ENCODE peak calls at places on chromosomes 16 and 17, in five cellular contexts. Y is H9, I is neuronal stem cell, Z is mesenchymal stem cell, A is H1. J is an unnamed sample.

GRCh38 chr16:19137201-19137601 is 23.4 kb downstream of the ITPRIPL2 start:
- DNase-seq in Y (no peak), I (no peak), Z (peak), A (no peak), J (no peak)

GRCh38 chr16:46947900-46948547 is 25.4 kb downstream of the DNAJA2 start:
- DNase-seq in Y (no peak), I (peak), Z (peak), A (no peak), J (peak)

GRCh38 chr16:85296859-85297698 is 184.8 kb upstream of the CIBAR2 start:
- DNase-seq in Y (peak), I (no peak), Z (peak), A (no peak), J (no peak)

GRCh38 chr16:6012716-6013115 is 915.1 kb upstream of the EEF2KMT start:
- DNase-seq in Y (no peak), I (no peak), Z (no peak), A (no peak), J (no peak)

GRCh38 chr17:38469875-38470274 is 41.6 kb downstream of the ARHGAP23 start:
- DNase-seq in Y (no peak), I (no peak), Z (peak), A (no peak), J (no peak)

GRCh38 chr16:54291981-54292487 is 5.4 kb upstream of the IRX3 start:
- DNase-seq in Y (no peak), I (no peak), Z (no peak), A (no peak), J (no peak)

GRCh38 chr17:16980813-16981731 is 9.2 kb upstream of the TNFRSF13B start:
- DNase-seq in Y (peak), I (no peak), Z (no peak), A (no peak), J (no peak)

GRCh38 chr16:12340151-12340733 is 363.7 kb downstream of the SNX29 start:
- DNase-seq in Y (peak), I (no peak), Z (peak), A (no peak), J (peak)

GRCh38 chr16:77677129-77677528 is 45.2 kb upstream of the NUDT7 start:
- DNase-seq in Y (no peak), I (no peak), Z (no peak), A (no peak), J (peak)

GRCh38 chr17:9999948-10000695 is 95.1 kb upstream of the RCVRN start:
- DNase-seq in Y (no peak), I (no peak), Z (no peak), A (no peak), J (no peak)

GRCh38 chr16:47719713-47720112 is 258.6 kb downstream of the PHKB start:
- DNase-seq in Y (no peak), I (no peak), Z (no peak), A (no peak), J (no peak)

GRCh38 chr16:24846548-24847357 is 990 bp downstream of the SLC5A11 start:
- DNase-seq in Y (no peak), I (no peak), Z (no peak), A (no peak), J (peak)

GRCh38 chr17:39183766-39184165 is 13.7 kb downstream of the CACNB1 start:
- DNase-seq in Y (peak), I (no peak), Z (no peak), A (no peak), J (no peak)

GRCh38 chr16:31487720-31488629 is 5.1 kb downstream of the SLC5A2 start:
- DNase-seq in Y (peak), I (no peak), Z (peak), A (no peak), J (peak)

GRCh38 chr16:67442581-67443255 is 11.8 kb downstream of the HSD11B2 start:
- DNase-seq in Y (no peak), I (no peak), Z (no peak), A (no peak), J (no peak)

GRCh38 chr17:45132569-45133463 is 501 bp upstream of the PLCD3 start:
- DNase-seq in Y (peak), I (peak), Z (peak), A (no peak), J (peak)

GRCh38 chr17:82863941-82864720 is 24.3 kb upstream of the ZNF750 start:
- DNase-seq in Y (no peak), I (no peak), Z (peak), A (no peak), J (peak)

GRCh38 chr17:70479779-70480178 is 310.4 kb downstream of the KCNJ2 start:
- DNase-seq in Y (no peak), I (no peak), Z (no peak), A (no peak), J (no peak)

GRCh38 chr17:46118969-46119368 is 74.3 kb downstream of the KANSL1 start:
- DNase-seq in Y (no peak), I (no peak), Z (no peak), A (no peak), J (no peak)

GRCh38 chr16:10827691-10828341 is 9.2 kb upstream of the TVP23A start:
- DNase-seq in Y (no peak), I (no peak), Z (no peak), A (no peak), J (no peak)

GRCh38 chr17:57634713-57635465 is 110.2 kb downstream of the CCDC182 start:
- DNase-seq in Y (no peak), I (no peak), Z (no peak), A (no peak), J (peak)

GRCh38 chr16:57720142-57720575 is 15.4 kb upstream of the KATNB1 start:
- DNase-seq in Y (peak), I (no peak), Z (peak), A (no peak), J (peak)

GRCh38 chr17:77783991-77784820 is 174.3 kb upstream of the TNRC6C start:
- DNase-seq in Y (no peak), I (no peak), Z (no peak), A (no peak), J (no peak)

DNA sequence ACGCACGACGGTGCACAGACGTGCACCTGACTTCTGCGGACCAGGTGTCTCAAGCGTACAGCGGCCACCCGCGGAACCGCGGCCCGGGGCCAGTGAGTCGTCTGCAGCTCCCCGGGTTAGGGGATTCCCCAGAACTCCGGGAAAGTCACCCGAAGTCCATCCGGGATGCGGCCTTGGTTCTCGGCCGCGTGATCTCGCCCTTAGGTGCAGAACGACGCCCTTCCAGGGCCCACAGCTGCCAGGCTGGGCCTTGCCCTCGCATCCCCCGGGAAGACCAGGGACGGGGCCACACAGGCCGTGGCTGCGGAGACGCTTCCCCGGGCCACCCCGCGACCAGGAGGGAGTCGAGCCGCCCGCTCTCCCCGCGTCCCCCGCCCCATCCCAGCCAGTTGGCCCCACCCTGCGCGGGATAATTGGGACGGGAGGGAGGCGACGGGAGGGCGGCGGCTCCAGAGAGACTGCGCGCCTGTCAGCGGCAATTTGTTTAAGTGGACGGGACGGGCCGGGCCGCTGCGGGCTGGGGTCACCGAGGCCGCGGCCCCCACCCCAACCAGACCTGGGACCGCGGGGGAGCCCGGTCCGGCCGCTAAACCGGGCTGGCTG is 3.6 kb upstream of the TBX2 start:
- DNase-seq in Y (no peak), I (no peak), Z (peak), A (no peak), J (no peak)
- H4K8ac ChIP-seq in Y (no peak), I (no peak), Z (peak), A (peak), J (no peak)

GRCh38 chr17:67202503-67202902 is 42.5 kb downstream of the HELZ start:
- DNase-seq in Y (no peak), I (no peak), Z (no peak), A (no peak), J (no peak)
- H2BK12ac ChIP-seq in Y (no peak), I (no peak), Z (no peak), A (no peak), J (no peak)

GRCh38 chr17:43723697-43724359 is 34.8 kb downstream of the SOST start:
- DNase-seq in Y (no peak), I (no peak), Z (peak), A (no peak), J (peak)
- H4K91ac ChIP-seq in Y (no peak), I (no peak), Z (no peak), A (no peak), J (no peak)

GRCh38 chr16:87499189-87499486 is 6.3 kb upstream of the ZCCHC14 start:
- DNase-seq in Y (no peak), I (no peak), Z (peak), A (no peak), J (no peak)
- H4K8ac ChIP-seq in Y (no peak), I (no peak), Z (no peak), A (no peak), J (no peak)

GRCh38 chr17:14245629-14246028 is 9.0 kb upstream of the CDRT15 start:
- DNase-seq in Y (no peak), I (no peak), Z (no peak), A (no peak), J (no peak)
- H2BK12ac ChIP-seq in Y (no peak), I (no peak), Z (no peak), A (no peak), J (no peak)